ENCODE peak calls at places on chromosomes 2 and 18, in six cellular contexts. C, A, U, L, S and W are unnamed samples.

GRCh38 chr2:29119211-29119610 is 4.0 kb downstream of the CLIP4 start:
- DNase-seq in C (no peak), A (no peak), U (no peak), L (no peak), S (no peak), W (no peak)

GRCh38 chr2:41321341-41321740 is 726.5 kb upstream of the PKDCC start:
- DNase-seq in C (no peak), A (no peak), U (peak), L (no peak), S (no peak), W (no peak)

GRCh38 chr2:37149626-37150322 is 7.0 kb downstream of the EIF2AK2 start:
- DNase-seq in C (no peak), A (no peak), U (no peak), L (no peak), S (no peak), W (no peak)

GRCh38 chr18:55455938-55456337 is 132.1 kb downstream of the TCF4 start:
- DNase-seq in C (no peak), A (no peak), U (no peak), L (no peak), S (no peak), W (no peak)

GRCh38 chr2:64470921-64471320 is 17.0 kb downstream of the LGALSL start:
- DNase-seq in C (no peak), A (no peak), U (no peak), L (no peak), S (no peak), W (no peak)

GRCh38 chr2:101736861-101737291 is 39.4 kb downstream of the MAP4K4 start:
- DNase-seq in C (no peak), A (no peak), U (peak), L (no peak), S (no peak), W (no peak)

GRCh38 chr2:20016346-20016745 is 3.9 kb upstream of the MATN3 start:
- DNase-seq in C (no peak), A (no peak), U (no peak), L (no peak), S (no peak), W (no peak)

GRCh38 chr2:233912799-233913423 is 4.3 kb upstream of the TRPM8 start:
- DNase-seq in C (no peak), A (no peak), U (no peak), L (no peak), S (no peak), W (no peak)

GRCh38 chr18:56374005-56374655 is 264.3 kb downstream of the TXNL1 start:
- DNase-seq in C (no peak), A (no peak), U (peak), L (no peak), S (no peak), W (no peak)